ENCODE peak calls at places on chromosome 2, in eight cellular contexts. W is naive B cell, G is AG20443, D is mesenteric fat pad, M is DMS153, Z is GM23248, B is fibroblast of villous mesenchyme, N is left cardiac atrium. K is an unnamed sample.

GRCh38 chr2:135651717-135652116 is 89.9 kb upstream of the UBXN4 start:
- DNase-seq in W (no peak), G (no peak), D (no peak), M (no peak), Z (no peak), B (no peak), N (no peak), K (no peak)

GRCh38 chr2:9699139-9699823 is 68.5 kb upstream of the YWHAQ start:
- DNase-seq in W (no peak), G (peak), D (peak), M (no peak), Z (peak), B (peak), N (no peak), K (peak)

GRCh38 chr2:138359532-138359931 is 142.0 kb upstream of the SPOPL start:
- DNase-seq in W (no peak), G (no peak), D (no peak), M (no peak), Z (no peak), B (no peak), N (no peak), K (no peak)

GRCh38 chr2:235011607-235011928 is 59.8 kb downstream of the SH3BP4 start:
- DNase-seq in W (no peak), G (no peak), D (no peak), M (no peak), Z (no peak), B (no peak), N (no peak), K (no peak)

GRCh38 chr2:238100821-238101771 is 956 bp downstream of the ESPNL start:
- DNase-seq in W (no peak), G (peak), D (peak), M (no peak), Z (no peak), B (no peak), N (no peak), K (no peak)

GRCh38 chr2:133130548-133131246 is 437.6 kb downstream of the NCKAP5 start:
- DNase-seq in W (no peak), G (peak), D (no peak), M (no peak), Z (peak), B (peak), N (no peak), K (peak)

GRCh38 chr2:106144621-106145331 is 49.3 kb downstream of the UXS1 start:
- DNase-seq in W (no peak), G (no peak), D (no peak), M (no peak), Z (no peak), B (no peak), N (no peak), K (no peak)

GRCh38 chr2:239846789-239847676 is 178.1 kb downstream of the NDUFA10 start:
- DNase-seq in W (no peak), G (no peak), D (no peak), M (no peak), Z (no peak), B (no peak), N (no peak), K (no peak)